ENCODE peak calls at places on chromosomes 16 and 17, in seven cellular contexts. U, C, Y, D, M, Q and G are unnamed samples.

GRCh38 chr17:81666342-81667191 is at the start of the genes CCDC137 and OXLD1:
- DNase-seq in U (peak; percentile 96), M (peak; percentile 76), D (peak; percentile 100), Q (peak; percentile 93), Y (peak; percentile 94), C (peak; percentile 95), G (peak; percentile 97)

GRCh38 chr17:5821057-5821456 is 236.7 kb upstream of the NLRP1 start:
- DNase-seq in C (no peak), M (no peak), Y (peak; percentile 26), D (no peak), U (peak; percentile 29), Q (peak; percentile 14), G (peak; percentile 48)

GRCh38 chr17:34644941-34645550 is 65.7 kb downstream of the TMEM132E start:
- DNase-seq in Q (no peak), Y (no peak), D (no peak), U (no peak), M (no peak), C (no peak), G (no peak)

GRCh38 chr17:49260011-49260921 is 29.7 kb upstream of the PHOSPHO1 start:
- DNase-seq in U (peak; percentile 82), Y (peak; percentile 35), M (no peak), Q (peak; percentile 70), D (peak; percentile 81), C (peak; percentile 74), G (peak; percentile 85)

GRCh38 chr16:2148714-2149629 is 547 bp downstream of the RAB26 start:
- DNase-seq in U (no peak), M (no peak), Y (no peak), D (peak; percentile 61), Q (peak; percentile 70), C (peak; percentile 57), G (peak; percentile 62)

GRCh38 chr17:46962374-46962790 is 16.7 kb downstream of the RPRML start:
- DNase-seq in Y (no peak), U (peak; percentile 76), M (no peak), C (no peak), D (no peak), Q (no peak), G (no peak)

GRCh38 chr17:78903101-78903779 is at the start of gene CEP295NL:
- DNase-seq in M (no peak), Y (peak; percentile 47), D (peak; percentile 78), U (peak; percentile 63), Q (no peak), C (peak; percentile 41), G (peak; percentile 57)

GRCh38 chr17:27762527-27763305 is 37.6 kb downstream of the NOS2 start:
- DNase-seq in C (no peak), Y (no peak), U (peak; percentile 37), D (no peak), M (no peak), Q (peak; percentile 72), G (peak; percentile 48)

GRCh38 chr16:11586375-11586855 is 304 bp downstream of the LITAF start:
- DNase-seq in Q (no peak), M (no peak), Y (no peak), D (no peak), U (no peak), C (no peak), G (no peak)

GRCh38 chr17:77508047-77508715 is 367.4 kb downstream of the SEC14L1 start:
- DNase-seq in U (no peak), D (no peak), C (no peak), Q (no peak), M (no peak), Y (peak; percentile 63), G (no peak)

GRCh38 chr17:19343671-19344151 is 18.8 kb downstream of the B9D1 start:
- DNase-seq in C (no peak), Y (no peak), U (no peak), Q (no peak), D (no peak), M (no peak), G (no peak)

GRCh38 chr17:57337390-57337789 is 81.1 kb downstream of the MSI2 start:
- DNase-seq in D (no peak), Y (no peak), M (no peak), Q (no peak), U (no peak), C (no peak), G (no peak)

GRCh38 chr17:35130392-35130791 is 9.0 kb downstream of the FNDC8 start:
- DNase-seq in M (no peak), D (no peak), Q (no peak), C (no peak), U (no peak), Y (no peak), G (no peak)

GRCh38 chr17:80068301-80069160 is 32.1 kb downstream of the CCDC40 start:
- DNase-seq in U (peak; percentile 89), Q (no peak), Y (peak; percentile 95), D (peak; percentile 68), M (no peak), C (peak; percentile 53), G (no peak)

GRCh38 chr17:72145562-72145961 is 24.7 kb downstream of the SOX9 start:
- DNase-seq in U (no peak), Y (no peak), Q (no peak), C (no peak), M (no peak), D (no peak), G (no peak)

GRCh38 chr17:17061516-17061915 is 19.3 kb downstream of the MPRIP start:
- DNase-seq in D (no peak), M (no peak), Q (no peak), C (no peak), Y (no peak), U (no peak), G (no peak)

GRCh38 chr17:17060930-17061329 is 18.7 kb downstream of the MPRIP start:
- DNase-seq in U (no peak), C (no peak), D (no peak), Q (no peak), M (no peak), Y (no peak), G (no peak)

GRCh38 chr17:17058304-17058703 is 16.0 kb downstream of the MPRIP start:
- DNase-seq in D (no peak), Q (no peak), U (no peak), C (no peak), Y (no peak), M (no peak), G (no peak)

GRCh38 chr17:17059301-17059890 is 17.1 kb downstream of the MPRIP start:
- DNase-seq in C (no peak), Q (no peak), Y (no peak), D (no peak), U (no peak), M (no peak), G (no peak)

DNA sequence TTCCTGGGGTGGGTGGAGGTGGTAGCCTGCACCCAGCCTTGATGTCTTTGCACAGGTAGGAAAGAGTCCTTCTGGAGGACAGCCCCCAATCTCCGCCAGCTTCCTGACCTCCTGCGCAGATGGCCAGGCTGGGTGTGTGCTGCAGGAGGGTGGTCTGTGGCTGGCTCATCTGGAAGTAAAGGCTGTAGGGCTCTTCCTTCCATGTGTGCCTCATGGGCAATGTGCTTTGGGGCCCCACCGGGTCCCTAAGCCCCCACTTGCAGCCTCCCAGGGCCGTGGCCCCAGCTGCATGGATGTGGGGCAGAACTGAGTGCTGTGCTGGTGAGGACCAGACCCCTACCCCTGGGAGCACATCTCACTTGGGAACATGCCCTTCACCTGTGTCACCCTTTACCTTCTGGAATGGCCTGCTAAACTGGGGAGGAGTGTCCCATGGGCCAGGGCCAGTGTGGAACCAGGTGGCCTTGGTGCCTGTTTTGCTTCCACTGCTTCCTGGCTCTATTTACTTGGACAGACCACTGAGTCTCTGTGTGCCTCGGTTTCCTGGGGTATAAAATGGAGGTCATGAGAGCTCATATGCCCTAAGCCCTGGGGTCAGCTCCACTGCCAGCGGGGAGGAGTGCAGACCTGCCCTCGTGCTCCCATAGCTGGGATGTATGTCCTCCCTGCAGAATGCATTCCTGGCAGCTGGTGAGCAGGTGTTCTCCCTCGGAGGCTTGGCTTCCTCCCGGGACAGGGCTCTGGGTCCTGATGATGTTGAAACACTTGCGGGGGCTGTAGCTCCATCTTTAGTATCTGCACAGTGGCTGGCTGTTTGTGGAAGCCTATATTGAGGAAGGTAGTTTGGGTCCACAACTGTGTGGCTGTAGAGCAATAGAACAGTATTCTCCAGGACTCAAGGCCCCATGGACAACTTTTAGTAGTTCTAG is 18.0 kb downstream of the MPRIP start:
- DNase-seq in M (no peak), D (no peak), Q (no peak), Y (no peak), U (no peak), C (no peak), G (no peak)
- TF ChIP-seq USF2 in M (no peak), D (no peak), Q (no peak), Y (no peak), U (no peak), C (no peak), G (no peak)

DNA sequence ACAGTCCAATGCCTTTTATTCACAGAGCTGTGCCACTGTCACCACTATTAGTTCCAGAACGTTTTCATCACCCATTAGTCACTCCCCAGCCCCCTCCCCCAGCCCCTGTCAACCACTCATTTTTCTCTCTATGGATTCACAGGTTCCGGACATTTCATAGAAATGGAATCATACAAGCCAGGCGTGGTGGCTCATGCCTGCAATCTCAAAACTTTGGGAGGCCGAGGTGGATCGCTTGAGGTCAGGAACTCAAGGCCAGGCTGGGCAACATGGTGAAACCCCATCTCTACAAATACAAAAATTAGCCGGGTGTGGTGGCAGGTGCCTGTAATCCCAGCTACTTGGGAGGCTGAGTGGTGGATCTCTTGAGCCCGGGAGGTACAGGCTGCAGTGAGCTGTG is 759 bp upstream of the PAM16 start:
- DNase-seq in U (peak; percentile 57), Q (no peak), Y (peak; percentile 46), D (no peak), C (no peak), M (no peak), G (no peak)
- TF ChIP-seq RAD21 in U (no peak), Q (no peak), Y (no peak), D (no peak), C (no peak), M (no peak), G (no peak)

DNA sequence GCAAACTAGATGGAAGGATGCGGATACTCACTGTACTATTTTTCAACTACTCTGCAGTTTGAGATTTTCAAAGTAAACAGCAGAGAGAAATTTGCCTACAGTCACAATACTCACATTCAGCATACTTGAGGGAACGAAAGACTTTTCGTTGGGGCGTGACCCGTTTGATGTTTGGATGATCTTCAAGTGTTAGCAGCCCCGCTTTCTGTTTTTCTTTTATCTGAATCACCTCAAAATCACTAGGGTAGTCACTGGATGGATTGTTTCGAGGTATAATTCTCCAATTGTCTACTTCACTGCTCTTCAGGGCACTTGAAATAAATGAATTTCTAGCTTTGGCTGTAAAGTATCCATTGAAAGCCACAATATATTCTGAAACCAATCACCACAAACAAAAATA is 17.8 kb downstream of the MBTPS1 start:
- DNase-seq in C (no peak), Q (no peak), U (peak; percentile 36), M (no peak), D (no peak), Y (no peak), G (no peak)
- TF ChIP-seq USF2 in C (no peak), Q (no peak), U (no peak), M (no peak), D (no peak), Y (no peak), G (no peak)

DNA sequence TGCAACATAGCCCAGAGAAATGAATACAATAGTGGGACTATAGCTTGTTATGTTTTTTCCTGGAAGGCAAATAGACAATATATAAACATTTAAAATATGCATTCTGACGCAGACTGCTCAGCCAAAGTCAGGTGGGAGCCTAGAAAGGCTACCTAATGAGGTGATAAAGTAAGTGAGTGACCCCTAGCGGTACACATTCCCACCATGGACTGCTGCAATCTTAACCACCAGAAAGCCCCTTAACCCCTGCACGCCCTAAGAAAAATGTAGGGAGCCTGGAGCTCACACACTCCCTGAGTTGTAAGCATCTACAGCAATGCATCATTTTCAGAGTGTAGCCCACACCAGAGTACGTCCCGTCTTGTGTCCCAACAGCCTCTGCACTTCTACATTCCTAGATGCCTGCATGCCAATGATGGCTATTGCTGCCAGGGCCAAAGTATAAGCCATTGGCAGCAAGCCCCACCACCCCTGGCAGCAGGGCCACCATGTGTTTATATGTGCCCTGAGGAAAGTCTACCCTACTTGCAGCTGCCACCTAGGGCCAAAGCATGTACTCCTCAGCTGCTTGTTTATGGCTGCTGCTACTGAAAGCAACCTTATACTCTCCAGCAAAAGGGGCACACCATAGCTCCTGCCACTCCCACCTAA is 127.6 kb downstream of the KIF2B start:
- DNase-seq in Y (peak; percentile 72), Q (peak; percentile 55), M (no peak), D (no peak), C (no peak), U (no peak), G (no peak)
- TF ChIP-seq RAD21 in Y (peak; percentile 75), Q (peak; percentile 85), M (no peak), D (no peak), C (no peak), U (no peak), G (no peak)